ENCODE peak calls at places on chromosomes 1 and 21, in nine cellular contexts. P, E, Q, X, H, T, V, N and R are unnamed samples.

GRCh38 chr1:206769331-206769731 is 1.2 kb upstream of the IL19 start:
- DNase-seq in E (no peak), T (no peak), P (no peak), N (peak; percentile 30), X (no peak), H (no peak), Q (no peak), V (no peak), R (no peak)

GRCh38 chr1:117606608-117607261 is 887 bp downstream of the TENT5C start:
- DNase-seq in V (no peak), H (peak; percentile 51), P (peak; percentile 53), T (no peak), X (peak; percentile 9), Q (no peak), E (no peak), N (peak; percentile 26), R (peak; percentile 34)

GRCh38 chr1:17488977-17489739 is 49.7 kb upstream of the RCC2 start:
- DNase-seq in T (no peak), Q (no peak), X (no peak), H (no peak), V (no peak), N (no peak), E (no peak), P (no peak), R (no peak)

GRCh38 chr21:24897883-24898282 is 709.4 kb downstream of the MRPL39 start:
- DNase-seq in T (no peak), X (no peak), Q (no peak), N (no peak), H (no peak), E (no peak), P (no peak), V (no peak), R (no peak)

GRCh38 chr1:175268720-175269119 is 76.1 kb upstream of the KIAA0040 start:
- DNase-seq in T (peak; percentile 51), E (no peak), H (peak; percentile 18), X (peak; percentile 16), N (no peak), P (peak; percentile 70), V (no peak), Q (no peak), R (peak; percentile 54)

GRCh38 chr1:22064751-22065402 is 12.4 kb downstream of the CDC42 start:
- DNase-seq in H (peak; percentile 38), E (no peak), X (no peak), P (no peak), Q (no peak), V (no peak), T (no peak), N (no peak), R (no peak)

GRCh38 chr1:2805801-2806430 is 4.4 kb upstream of the TTC34 start:
- DNase-seq in E (no peak), X (no peak), T (no peak), N (no peak), V (no peak), Q (no peak), P (no peak), H (no peak), R (no peak)

GRCh38 chr1:171061425-171062143 is 29.1 kb upstream of the FMO3 start:
- DNase-seq in H (no peak), N (no peak), P (no peak), Q (no peak), T (no peak), X (no peak), V (no peak), E (no peak), R (no peak)

GRCh38 chr1:206909167-206909882 is 12.1 kb downstream of the IL24 start:
- DNase-seq in P (peak; percentile 77), H (peak; percentile 59), E (no peak), N (no peak), V (peak; percentile 73), Q (peak; percentile 48), X (peak; percentile 89), T (no peak), R (peak; percentile 50)

GRCh38 chr1:234315091-234315541 is 58.1 kb upstream of the COA6 start:
- DNase-seq in N (no peak), X (no peak), V (no peak), H (peak; percentile 33), T (peak; percentile 87), Q (no peak), E (no peak), P (peak; percentile 81), R (no peak)

GRCh38 chr21:45818276-45818903 is 163.2 kb upstream of the COL6A1 start:
- DNase-seq in H (peak; percentile 16), N (no peak), X (no peak), V (peak; percentile 13), E (no peak), P (peak; percentile 66), T (no peak), Q (no peak), R (no peak)